ENCODE peak calls at places on chromosomes 5 and 9, in ten cellular contexts. One of them, this sample, is unnamed.

GRCh38 chr5:96067251-96067650 is 105.6 kb upstream of the ELL2 start:
- DNase-seq in psoas muscle: no peak
- DNase-seq in activated B cell treated with CpG ODN at 0.5 μM for 24 hours: no peak
- DNase-seq in lung: no peak
- DNase-seq in AG04450: no peak
- DNase-seq in PC-3: peak
- DNase-seq in stomach: no peak
- DNase-seq in nephron progenitor cell: no peak
- DNase-seq in dorsolateral prefrontal cortex: no peak
- DNase-seq in tibial artery: no peak
- DNase-seq in this sample: no peak

GRCh38 chr9:82021198-82021597 is 32.6 kb downstream of the SPATA31D1 start:
- DNase-seq in psoas muscle: peak
- DNase-seq in activated B cell treated with CpG ODN at 0.5 μM for 24 hours: no peak
- DNase-seq in lung: no peak
- DNase-seq in AG04450: peak
- DNase-seq in PC-3: peak
- DNase-seq in stomach: no peak
- DNase-seq in nephron progenitor cell: no peak
- DNase-seq in dorsolateral prefrontal cortex: no peak
- DNase-seq in tibial artery: no peak
- DNase-seq in this sample: no peak

GRCh38 chr9:89013660-89014059 is 22.4 kb downstream of the S1PR3 start:
- DNase-seq in psoas muscle: no peak
- DNase-seq in activated B cell treated with CpG ODN at 0.5 μM for 24 hours: no peak
- DNase-seq in lung: no peak
- DNase-seq in AG04450: no peak
- DNase-seq in PC-3: no peak
- DNase-seq in stomach: no peak
- DNase-seq in nephron progenitor cell: no peak
- DNase-seq in dorsolateral prefrontal cortex: no peak
- DNase-seq in tibial artery: no peak
- DNase-seq in this sample: no peak

GRCh38 chr9:137739371-137739915 is 120.6 kb downstream of the EHMT1 start:
- DNase-seq in psoas muscle: no peak
- DNase-seq in activated B cell treated with CpG ODN at 0.5 μM for 24 hours: no peak
- DNase-seq in lung: no peak
- DNase-seq in AG04450: no peak
- DNase-seq in PC-3: no peak
- DNase-seq in stomach: no peak
- DNase-seq in nephron progenitor cell: no peak
- DNase-seq in dorsolateral prefrontal cortex: no peak
- DNase-seq in tibial artery: no peak
- DNase-seq in this sample: no peak

GRCh38 chr9:105405514-105406131 is 42.2 kb upstream of the FSD1L start:
- DNase-seq in psoas muscle: no peak
- DNase-seq in activated B cell treated with CpG ODN at 0.5 μM for 24 hours: no peak
- DNase-seq in lung: no peak
- DNase-seq in AG04450: no peak
- DNase-seq in PC-3: no peak
- DNase-seq in stomach: no peak
- DNase-seq in nephron progenitor cell: no peak
- DNase-seq in dorsolateral prefrontal cortex: no peak
- DNase-seq in tibial artery: no peak
- DNase-seq in this sample: no peak

GRCh38 chr5:78813286-78813685 is 164.7 kb upstream of the LHFPL2 start:
- DNase-seq in psoas muscle: no peak
- DNase-seq in activated B cell treated with CpG ODN at 0.5 μM for 24 hours: no peak
- DNase-seq in lung: no peak
- DNase-seq in AG04450: no peak
- DNase-seq in PC-3: peak
- DNase-seq in stomach: no peak
- DNase-seq in nephron progenitor cell: no peak
- DNase-seq in dorsolateral prefrontal cortex: no peak
- DNase-seq in tibial artery: no peak
- DNase-seq in this sample: no peak

GRCh38 chr9:95901506-95901905 is 26.0 kb downstream of the ERCC6L2 start:
- DNase-seq in psoas muscle: no peak
- DNase-seq in activated B cell treated with CpG ODN at 0.5 μM for 24 hours: no peak
- DNase-seq in lung: no peak
- DNase-seq in AG04450: no peak
- DNase-seq in PC-3: peak
- DNase-seq in stomach: no peak
- DNase-seq in nephron progenitor cell: no peak
- DNase-seq in dorsolateral prefrontal cortex: no peak
- DNase-seq in tibial artery: no peak
- DNase-seq in this sample: no peak

GRCh38 chr5:310941-311434 is 10.5 kb upstream of the AHRR start:
- DNase-seq in psoas muscle: no peak
- DNase-seq in activated B cell treated with CpG ODN at 0.5 μM for 24 hours: no peak
- DNase-seq in lung: no peak
- DNase-seq in AG04450: no peak
- DNase-seq in PC-3: peak
- DNase-seq in stomach: no peak
- DNase-seq in nephron progenitor cell: no peak
- DNase-seq in dorsolateral prefrontal cortex: no peak
- DNase-seq in tibial artery: no peak
- DNase-seq in this sample: no peak

GRCh38 chr9:134056483-134057310 is 11.1 kb downstream of the BRD3 start:
- DNase-seq in psoas muscle: no peak
- DNase-seq in activated B cell treated with CpG ODN at 0.5 μM for 24 hours: no peak
- DNase-seq in lung: no peak
- DNase-seq in AG04450: no peak
- DNase-seq in PC-3: no peak
- DNase-seq in stomach: no peak
- DNase-seq in nephron progenitor cell: no peak
- DNase-seq in dorsolateral prefrontal cortex: no peak
- DNase-seq in tibial artery: peak
- DNase-seq in this sample: peak

GRCh38 chr9:134058716-134059115 is 9.1 kb downstream of the BRD3 start:
- DNase-seq in psoas muscle: no peak
- DNase-seq in activated B cell treated with CpG ODN at 0.5 μM for 24 hours: no peak
- DNase-seq in lung: no peak
- DNase-seq in AG04450: no peak
- DNase-seq in PC-3: peak
- DNase-seq in stomach: peak
- DNase-seq in nephron progenitor cell: no peak
- DNase-seq in dorsolateral prefrontal cortex: no peak
- DNase-seq in tibial artery: peak
- DNase-seq in this sample: peak

GRCh38 chr9:134057311-134057665 is 10.5 kb downstream of the BRD3 start:
- DNase-seq in psoas muscle: no peak
- DNase-seq in activated B cell treated with CpG ODN at 0.5 μM for 24 hours: no peak
- DNase-seq in lung: no peak
- DNase-seq in AG04450: no peak
- DNase-seq in PC-3: no peak
- DNase-seq in stomach: no peak
- DNase-seq in nephron progenitor cell: no peak
- DNase-seq in dorsolateral prefrontal cortex: no peak
- DNase-seq in tibial artery: peak
- DNase-seq in this sample: peak

GRCh38 chr9:134059188-134059641 is 8.6 kb downstream of the BRD3 start:
- DNase-seq in psoas muscle: no peak
- DNase-seq in activated B cell treated with CpG ODN at 0.5 μM for 24 hours: peak
- DNase-seq in lung: no peak
- DNase-seq in AG04450: no peak
- DNase-seq in PC-3: no peak
- DNase-seq in stomach: peak
- DNase-seq in nephron progenitor cell: no peak
- DNase-seq in dorsolateral prefrontal cortex: no peak
- DNase-seq in tibial artery: peak
- DNase-seq in this sample: no peak

DNA sequence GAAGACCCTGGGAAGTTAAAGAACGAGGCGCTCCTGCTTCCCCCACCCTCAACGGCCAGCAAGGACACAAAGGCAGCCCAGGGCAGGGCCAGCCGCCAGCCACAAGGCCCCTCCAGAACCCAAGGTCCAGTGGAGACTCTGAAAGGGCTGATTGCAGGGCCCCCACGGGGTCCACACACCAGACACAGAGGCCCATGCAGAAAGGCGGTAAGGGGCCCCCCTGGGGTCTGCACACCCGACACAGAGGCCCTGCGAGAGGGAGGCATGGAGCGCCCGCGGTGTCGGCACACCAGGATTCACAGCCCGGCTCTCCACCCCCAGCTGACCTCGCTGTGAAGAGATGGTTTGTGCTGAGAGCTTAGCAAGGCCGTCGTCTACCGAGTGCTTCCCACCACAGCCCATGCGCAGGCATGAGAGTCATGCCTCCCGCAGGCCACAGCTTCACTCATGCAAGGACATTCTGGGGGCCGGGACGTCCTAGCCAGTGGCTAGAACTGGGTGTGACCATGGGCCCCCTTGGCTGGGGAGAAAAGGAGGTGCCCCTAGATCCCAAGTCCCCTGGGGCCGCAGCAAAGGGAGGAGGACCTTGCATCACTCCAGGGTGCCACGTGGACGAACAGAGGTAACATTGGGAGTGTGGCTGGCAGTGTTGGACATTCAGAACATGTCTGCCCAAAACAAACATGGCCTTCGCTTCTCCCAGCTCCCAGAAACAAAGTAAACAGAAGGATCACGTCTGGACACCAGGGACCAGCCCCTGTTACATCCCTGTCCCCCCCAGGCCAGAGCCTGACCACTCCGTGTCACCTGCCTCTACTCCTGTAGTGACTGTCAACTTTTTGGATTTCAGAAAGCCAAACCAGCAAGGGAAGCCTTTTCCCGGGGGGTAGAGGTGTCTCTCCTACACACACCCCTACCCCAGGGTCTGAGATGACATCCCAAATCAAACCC is 9.8 kb downstream of the BRD3 start:
- DNase-seq in psoas muscle: no peak
- DNase-seq in activated B cell treated with CpG ODN at 0.5 μM for 24 hours: no peak
- DNase-seq in lung: no peak
- DNase-seq in AG04450: no peak
- DNase-seq in PC-3: no peak
- DNase-seq in stomach: peak
- DNase-seq in nephron progenitor cell: no peak
- DNase-seq in dorsolateral prefrontal cortex: no peak
- DNase-seq in tibial artery: peak
- DNase-seq in this sample: peak
- TF ChIP-seq CTCF in psoas muscle: no peak
- TF ChIP-seq CTCF in activated B cell treated with CpG ODN at 0.5 μM for 24 hours: no peak
- TF ChIP-seq CTCF in lung: no peak
- TF ChIP-seq CTCF in AG04450: no peak
- TF ChIP-seq CTCF in PC-3: no peak
- TF ChIP-seq CTCF in stomach: no peak
- TF ChIP-seq CTCF in nephron progenitor cell: no peak
- TF ChIP-seq CTCF in dorsolateral prefrontal cortex: no peak
- TF ChIP-seq CTCF in tibial artery: no peak
- TF ChIP-seq CTCF in this sample: no peak

GRCh38 chr9:124060844-124061605 is 49.5 kb downstream of the LHX2 start:
- DNase-seq in psoas muscle: no peak
- DNase-seq in activated B cell treated with CpG ODN at 0.5 μM for 24 hours: no peak
- DNase-seq in lung: no peak
- DNase-seq in AG04450: no peak
- DNase-seq in PC-3: no peak
- DNase-seq in stomach: no peak
- DNase-seq in nephron progenitor cell: no peak
- DNase-seq in dorsolateral prefrontal cortex: no peak
- DNase-seq in tibial artery: no peak
- DNase-seq in this sample: no peak

GRCh38 chr9:124062172-124062571 is 50.6 kb downstream of the LHX2 start:
- DNase-seq in psoas muscle: no peak
- DNase-seq in activated B cell treated with CpG ODN at 0.5 μM for 24 hours: no peak
- DNase-seq in lung: no peak
- DNase-seq in AG04450: no peak
- DNase-seq in PC-3: no peak
- DNase-seq in stomach: no peak
- DNase-seq in nephron progenitor cell: no peak
- DNase-seq in dorsolateral prefrontal cortex: no peak
- DNase-seq in tibial artery: no peak
- DNase-seq in this sample: no peak

GRCh38 chr9:124068248-124068647 is 56.7 kb downstream of the LHX2 start:
- DNase-seq in psoas muscle: no peak
- DNase-seq in activated B cell treated with CpG ODN at 0.5 μM for 24 hours: no peak
- DNase-seq in lung: no peak
- DNase-seq in AG04450: no peak
- DNase-seq in PC-3: no peak
- DNase-seq in stomach: no peak
- DNase-seq in nephron progenitor cell: no peak
- DNase-seq in dorsolateral prefrontal cortex: no peak
- DNase-seq in tibial artery: no peak
- DNase-seq in this sample: no peak

DNA sequence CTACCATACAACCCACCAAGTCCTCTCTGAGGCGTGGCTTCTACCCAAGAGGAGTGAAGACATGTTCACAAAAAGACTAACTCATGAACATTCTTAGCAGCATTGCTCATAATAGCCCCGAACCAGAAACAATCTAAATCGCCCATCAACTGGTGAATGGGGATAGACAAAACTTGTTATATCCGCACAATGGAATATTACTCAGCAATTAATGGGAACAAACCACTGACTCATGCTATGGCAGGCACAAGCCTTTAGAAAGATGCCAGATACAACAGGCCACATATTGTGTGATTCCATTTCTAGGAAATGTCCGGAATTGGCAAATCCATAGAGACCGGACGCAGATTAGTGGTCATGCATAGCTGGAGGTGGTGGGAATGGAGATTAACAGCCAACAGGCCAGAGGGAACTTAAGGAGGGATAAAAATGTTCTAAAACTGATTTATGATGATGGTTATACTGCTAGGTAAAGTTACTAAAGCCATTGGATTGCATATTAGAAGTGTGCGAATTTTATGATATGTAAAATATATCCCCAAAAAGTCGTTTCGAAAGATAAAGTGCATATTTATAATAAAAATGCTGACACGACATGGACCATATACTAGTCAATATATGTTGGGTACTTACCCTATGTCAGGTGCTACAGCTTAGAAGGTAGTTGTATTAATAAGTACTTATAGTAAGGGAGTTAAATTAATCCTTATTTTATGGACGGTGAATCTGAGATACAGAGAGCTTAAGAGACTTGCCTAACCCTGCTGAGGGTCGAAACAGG is 55.4 kb downstream of the LHX2 start:
- DNase-seq in psoas muscle: no peak
- DNase-seq in activated B cell treated with CpG ODN at 0.5 μM for 24 hours: no peak
- DNase-seq in lung: no peak
- DNase-seq in AG04450: no peak
- DNase-seq in PC-3: peak
- DNase-seq in stomach: no peak
- DNase-seq in nephron progenitor cell: no peak
- DNase-seq in dorsolateral prefrontal cortex: no peak
- DNase-seq in tibial artery: no peak
- DNase-seq in this sample: no peak
- TF ChIP-seq CTCF in psoas muscle: no peak
- TF ChIP-seq CTCF in activated B cell treated with CpG ODN at 0.5 μM for 24 hours: no peak
- TF ChIP-seq CTCF in lung: no peak
- TF ChIP-seq CTCF in AG04450: no peak
- TF ChIP-seq CTCF in PC-3: no peak
- TF ChIP-seq CTCF in stomach: no peak
- TF ChIP-seq CTCF in nephron progenitor cell: no peak
- TF ChIP-seq CTCF in dorsolateral prefrontal cortex: no peak
- TF ChIP-seq CTCF in tibial artery: no peak
- TF ChIP-seq CTCF in this sample: no peak

GRCh38 chr9:92350740-92351133 is 25.0 kb downstream of the CENPP start:
- DNase-seq in psoas muscle: no peak
- DNase-seq in activated B cell treated with CpG ODN at 0.5 μM for 24 hours: no peak
- DNase-seq in lung: no peak
- DNase-seq in AG04450: no peak
- DNase-seq in PC-3: no peak
- DNase-seq in stomach: no peak
- DNase-seq in nephron progenitor cell: no peak
- DNase-seq in dorsolateral prefrontal cortex: no peak
- DNase-seq in tibial artery: no peak
- DNase-seq in this sample: no peak
- TF ChIP-seq CTCF in psoas muscle: no peak
- TF ChIP-seq CTCF in activated B cell treated with CpG ODN at 0.5 μM for 24 hours: no peak
- TF ChIP-seq CTCF in lung: no peak
- TF ChIP-seq CTCF in AG04450: no peak
- TF ChIP-seq CTCF in PC-3: no peak
- TF ChIP-seq CTCF in stomach: no peak
- TF ChIP-seq CTCF in nephron progenitor cell: no peak
- TF ChIP-seq CTCF in dorsolateral prefrontal cortex: no peak
- TF ChIP-seq CTCF in tibial artery: no peak
- TF ChIP-seq CTCF in this sample: no peak

GRCh38 chr9:27196383-27196782 is 87.4 kb downstream of the TEK start:
- DNase-seq in psoas muscle: no peak
- DNase-seq in activated B cell treated with CpG ODN at 0.5 μM for 24 hours: no peak
- DNase-seq in lung: no peak
- DNase-seq in AG04450: no peak
- DNase-seq in PC-3: no peak
- DNase-seq in stomach: no peak
- DNase-seq in nephron progenitor cell: no peak
- DNase-seq in dorsolateral prefrontal cortex: no peak
- DNase-seq in tibial artery: no peak
- DNase-seq in this sample: no peak

GRCh38 chr9:27195191-27195590 is 86.2 kb downstream of the TEK start:
- DNase-seq in psoas muscle: no peak
- DNase-seq in activated B cell treated with CpG ODN at 0.5 μM for 24 hours: no peak
- DNase-seq in lung: no peak
- DNase-seq in AG04450: no peak
- DNase-seq in PC-3: no peak
- DNase-seq in stomach: no peak
- DNase-seq in nephron progenitor cell: no peak
- DNase-seq in dorsolateral prefrontal cortex: no peak
- DNase-seq in tibial artery: no peak
- DNase-seq in this sample: no peak

GRCh38 chr9:27192291-27192960 is 83.4 kb downstream of the TEK start:
- DNase-seq in psoas muscle: no peak
- DNase-seq in activated B cell treated with CpG ODN at 0.5 μM for 24 hours: no peak
- DNase-seq in lung: no peak
- DNase-seq in AG04450: no peak
- DNase-seq in PC-3: no peak
- DNase-seq in stomach: no peak
- DNase-seq in nephron progenitor cell: no peak
- DNase-seq in dorsolateral prefrontal cortex: no peak
- DNase-seq in tibial artery: no peak
- DNase-seq in this sample: no peak

GRCh38 chr9:27194401-27195091 is 85.5 kb downstream of the TEK start:
- DNase-seq in psoas muscle: no peak
- DNase-seq in activated B cell treated with CpG ODN at 0.5 μM for 24 hours: no peak
- DNase-seq in lung: no peak
- DNase-seq in AG04450: peak
- DNase-seq in PC-3: peak
- DNase-seq in stomach: no peak
- DNase-seq in nephron progenitor cell: no peak
- DNase-seq in dorsolateral prefrontal cortex: no peak
- DNase-seq in tibial artery: no peak
- DNase-seq in this sample: no peak

DNA sequence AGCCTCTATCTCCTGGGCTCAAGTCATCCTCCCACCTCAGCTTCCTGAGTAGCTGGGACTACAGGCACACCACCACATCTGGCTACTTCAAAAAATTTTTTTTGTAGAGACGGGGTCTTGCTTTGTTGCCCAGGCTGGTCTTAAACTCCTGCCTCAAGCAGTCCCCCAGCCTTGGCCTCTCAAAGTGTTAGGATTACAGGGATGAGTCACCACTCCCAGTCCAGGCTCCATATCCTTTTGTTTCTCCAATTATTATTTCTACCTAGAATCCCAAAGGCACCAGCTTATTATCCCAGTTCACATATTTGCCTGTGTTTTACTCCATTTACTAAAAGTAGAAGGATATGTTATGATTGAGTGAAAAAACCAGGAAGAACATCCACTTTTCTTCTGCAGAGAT is 84.9 kb downstream of the TEK start:
- DNase-seq in psoas muscle: no peak
- DNase-seq in activated B cell treated with CpG ODN at 0.5 μM for 24 hours: no peak
- DNase-seq in lung: no peak
- DNase-seq in AG04450: no peak
- DNase-seq in PC-3: no peak
- DNase-seq in stomach: no peak
- DNase-seq in nephron progenitor cell: no peak
- DNase-seq in dorsolateral prefrontal cortex: no peak
- DNase-seq in tibial artery: no peak
- DNase-seq in this sample: no peak
- TF ChIP-seq CTCF in psoas muscle: no peak
- TF ChIP-seq CTCF in activated B cell treated with CpG ODN at 0.5 μM for 24 hours: no peak
- TF ChIP-seq CTCF in lung: no peak
- TF ChIP-seq CTCF in AG04450: no peak
- TF ChIP-seq CTCF in PC-3: no peak
- TF ChIP-seq CTCF in stomach: no peak
- TF ChIP-seq CTCF in nephron progenitor cell: no peak
- TF ChIP-seq CTCF in dorsolateral prefrontal cortex: no peak
- TF ChIP-seq CTCF in tibial artery: no peak
- TF ChIP-seq CTCF in this sample: no peak

This sample was measured in CD14-positive monocyte.